ENCODE peak calls at places on chromosomes 16 and 17, in five cellular contexts. U is GM12878, L is HepG2, A is K562, M is H1. E is an unnamed sample. For H3K4me1, the result is how much of the 10 kb centered on the place peaks cover.

GRCh38 chr17:56735842-56736241 is 97.9 kb downstream of the C17orf67 start:
- DNase-seq in M (no peak), L (no peak), A (no peak), U (no peak), E (no peak)

GRCh38 chr17:35875439-35876139 is 4.6 kb downstream of the CCL5 start:
- DNase-seq in A (no peak), U (peak), M (no peak), L (peak), E (no peak)

GRCh38 chr16:11258553-11259287 is 2.7 kb upstream of the SOCS1 start:
- DNase-seq in U (peak), M (no peak), A (no peak), L (peak), E (no peak)

GRCh38 chr16:14289692-14290340 is 218.7 kb downstream of the MRTFB start:
- DNase-seq in M (no peak), L (peak), U (no peak), A (peak), E (peak)

GRCh38 chr17:40290629-40291296 is 3.1 kb downstream of the CDC6 start:
- DNase-seq in M (no peak), A (peak), L (peak), U (no peak), E (peak)

GRCh38 chr16:54591816-54592246 is 305.2 kb upstream of the IRX3 start:
- DNase-seq in U (no peak), M (peak), A (no peak), L (no peak), E (no peak)

GRCh38 chr17:59859444-59860025 is 33.2 kb downstream of the TUBD1 start:
- DNase-seq in A (no peak), L (peak), U (no peak), M (no peak), E (no peak)

GRCh38 chr16:629289-630023 is 1.3 kb upstream of the WFIKKN1 start:
- DNase-seq in M (no peak), A (peak), U (no peak), L (peak), E (no peak)

GRCh38 chr16:79257958-79258490 is 342.5 kb downstream of the MAF start:
- DNase-seq in A (no peak), M (no peak), U (no peak), L (no peak), E (no peak)

GRCh38 chr16:66332599-66332998 is 33.9 kb upstream of the CDH5 start:
- DNase-seq in U (no peak), A (no peak), M (no peak), L (no peak), E (no peak)

GRCh38 chr17:41069031-41069430 is 3.4 kb upstream of the KRTAP2-4 start:
- DNase-seq in M (no peak), A (no peak), U (no peak), L (no peak), E (no peak)

GRCh38 chr16:31474173-31474714 is 2.3 kb downstream of the TGFB1I1 start:
- DNase-seq in L (no peak), A (peak), U (no peak), M (no peak), E (no peak)

GRCh38 chr17:8963665-8964258 is 1.7 kb downstream of the PIK3R5 start:
- DNase-seq in L (no peak), U (no peak), A (no peak), M (no peak), E (no peak)

GRCh38 chr16:637081-638018 is 1.2 kb upstream of the METTL26 start:
- DNase-seq in M (no peak), U (no peak), A (peak), L (peak), E (peak)

GRCh38 chr17:42670199-42670924 is 6.4 kb downstream of the PLEKHH3 start:
- DNase-seq in M (no peak), A (no peak), L (no peak), U (no peak), E (peak)

GRCh38 chr16:67917140-67917851 is 14.4 kb downstream of the CTRL start:
- DNase-seq in L (no peak), A (no peak), M (no peak), U (no peak), E (no peak)

GRCh38 chr16:86027366-86028126 is 128.6 kb downstream of the IRF8 start:
- DNase-seq in A (no peak), M (no peak), U (no peak), L (no peak), E (no peak)

GRCh38 chr17:77318491-77319210 is 177.9 kb downstream of the SEC14L1 start:
- DNase-seq in U (no peak), M (no peak), A (no peak), L (no peak), E (no peak)

GRCh38 chr16:76583995-76584394 is 306.8 kb downstream of the CNTNAP4 start:
- DNase-seq in A (no peak), M (no peak), L (no peak), U (no peak), E (no peak)

GRCh38 chr17:19342611-19343255 is 19.8 kb downstream of the B9D1 start:
- DNase-seq in A (no peak), L (no peak), M (no peak), U (no peak), E (no peak)

GRCh38 chr17:62627219-62627903 is at the start of gene MRC2:
- DNase-seq in A (peak), U (no peak), M (no peak), L (no peak), E (peak)

GRCh38 chr17:19833914-19834313 is 33.8 kb downstream of the ULK2 start:
- DNase-seq in U (no peak), A (no peak), L (no peak), M (no peak), E (no peak)

GRCh38 chr17:36941265-36942021 is 4.2 kb downstream of the LHX1 start:
- DNase-seq in L (no peak), M (no peak), A (no peak), U (no peak), E (peak)

GRCh38 chr16:4272114-4272954 is 489 bp downstream of the TFAP4 start:
- DNase-seq in M (no peak), A (peak), L (peak), U (no peak), E (peak)

GRCh38 chr17:44608732-44609435 is 47.4 kb upstream of the MEIOC start:
- DNase-seq in L (peak), U (no peak), A (no peak), M (no peak), E (no peak)

GRCh38 chr17:73050797-73051196 is 41.7 kb downstream of the SLC39A11 start:
- DNase-seq in A (no peak), U (no peak), M (no peak), L (no peak), E (no peak)

GRCh38 chr16:57386381-57386951 is 14.2 kb downstream of the CX3CL1 start:
- DNase-seq in U (no peak), L (no peak), A (no peak), M (no peak), E (no peak)

GRCh38 chr17:20313306-20313705 is 154.0 kb downstream of the LGALS9B start:
- DNase-seq in M (no peak), L (no peak), A (no peak), U (no peak), E (no peak)

GRCh38 chr17:66747561-66748275 is 87.2 kb upstream of the CACNG5 start:
- DNase-seq in A (no peak), M (no peak), L (no peak), U (no peak), E (no peak)

GRCh38 chr17:65785109-65785508 is 223.7 kb upstream of the AXIN2 start:
- DNase-seq in A (no peak), U (no peak), M (no peak), L (peak), E (no peak)

GRCh38 chr17:81480140-81480917 is 32.3 kb downstream of the ACTG1 start:
- DNase-seq in U (no peak), M (no peak), A (peak), L (no peak), E (no peak)

GRCh38 chr17:74042744-74043486 is 160.6 kb upstream of the RPL38 start:
- DNase-seq in L (peak), M (no peak), U (no peak), A (no peak), E (no peak)

GRCh38 chr17:17666111-17666714 is 15.0 kb upstream of the RAI1 start:
- DNase-seq in M (no peak), A (no peak), U (no peak), L (peak), E (no peak)

GRCh38 chr16:49556252-49557069 is 182.9 kb downstream of the C16orf78 start:
- DNase-seq in M (no peak), L (peak), A (peak), U (no peak), E (peak)

GRCh38 chr17:7912927-7913524 is 3.1 kb downstream of the RNF227 start:
- DNase-seq in A (peak), U (peak), L (peak), M (no peak), E (peak)

DNA sequence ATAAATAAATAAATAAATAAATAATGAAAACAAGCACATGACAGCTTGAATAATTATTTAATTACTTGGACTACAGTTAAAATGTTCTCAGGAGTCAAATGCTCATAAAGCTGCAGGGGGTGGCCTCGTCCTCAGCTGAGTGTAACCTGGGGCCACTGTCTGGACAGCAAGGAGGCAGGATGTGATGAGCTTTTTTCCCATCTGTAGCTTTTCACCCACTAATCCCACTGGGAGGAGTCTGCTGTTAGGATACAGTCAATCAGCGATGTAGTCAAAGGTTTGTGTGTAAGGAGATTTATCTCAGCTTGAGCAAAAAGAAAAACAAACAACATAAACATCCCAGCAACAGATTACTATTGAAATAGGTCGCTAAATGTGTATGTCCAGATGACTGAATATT is 22.5 kb downstream of the ZCCHC14 start:
- DNase-seq in U (no peak), A (no peak), M (no peak), L (no peak), E (no peak)
- H3K4me1 ChIP-seq in U (under half), A (under half), M (under half), L (half or more), E (under half)

GRCh38 chr16:19240494-19240893 is 45.0 kb upstream of the CLEC19A start:
- DNase-seq in A (no peak), L (no peak), U (no peak), M (no peak), E (no peak)
- TF ChIP-seq CREB1 in A (no peak), L (no peak), U (no peak), M (no peak), E (no peak)

GRCh38 chr16:2842340-2843000 is 12.4 kb downstream of the ZG16B start:
- DNase-seq in A (peak), L (no peak), M (no peak), U (no peak), E (peak)
- H2AFZ ChIP-seq in A (peak), L (no peak), M (peak), U (peak), E (peak)

DNA sequence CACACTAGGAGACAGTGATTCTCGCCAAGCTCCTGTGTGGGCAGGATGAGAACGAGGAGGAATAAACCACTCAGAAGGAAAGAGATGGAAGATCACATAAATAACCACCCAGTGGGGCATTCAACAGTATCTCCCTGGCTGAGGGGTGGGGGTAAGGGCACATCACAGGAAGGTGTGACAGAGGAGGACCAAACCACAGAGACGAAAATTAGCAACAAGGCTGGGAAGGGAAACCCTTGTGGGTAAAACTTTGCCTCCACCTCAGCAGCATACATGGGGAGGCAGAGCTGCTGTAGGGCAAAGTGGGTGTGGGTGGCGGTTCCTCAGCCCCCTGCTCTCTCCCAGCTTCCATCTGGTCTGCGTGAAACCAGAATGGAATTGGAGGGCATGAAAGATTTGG is 26.3 kb upstream of the CCL1 start:
- DNase-seq in L (no peak), U (no peak), A (no peak), M (no peak), E (no peak)
- H3K4me1 ChIP-seq in L (under half), U (under half), A (under half), M (under half), E (under half)

DNA sequence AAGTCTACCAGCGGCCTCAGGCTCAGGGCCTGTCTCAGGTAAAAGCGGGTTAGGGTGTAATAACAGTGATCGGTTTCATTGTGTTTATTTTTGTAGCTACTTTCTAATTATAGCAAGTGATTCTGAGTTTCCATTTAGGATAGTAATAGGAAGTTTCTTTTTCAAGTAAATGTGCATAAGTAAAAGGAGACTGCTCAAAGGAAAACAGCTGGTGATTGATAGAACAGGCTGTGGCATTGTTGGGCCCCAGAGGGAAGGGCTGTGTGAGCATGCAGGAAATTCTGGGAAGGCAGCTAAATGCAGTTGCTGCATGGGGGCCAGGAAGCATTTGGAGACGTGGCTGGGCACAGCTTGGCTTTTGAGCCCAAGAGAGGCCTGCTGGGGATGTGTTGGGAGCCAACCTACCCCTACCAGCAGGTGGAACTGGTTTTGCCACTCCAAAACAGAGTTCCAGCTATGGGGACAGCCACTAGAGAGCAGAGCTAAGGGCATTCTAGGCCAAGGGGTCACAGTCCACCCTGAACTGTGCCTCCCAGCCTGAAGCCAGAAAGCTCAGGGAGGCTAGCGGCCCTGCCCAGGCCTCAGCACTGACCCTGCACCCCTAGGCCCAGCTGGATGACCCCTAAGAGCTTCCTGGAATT is 12.6 kb downstream of the SNX20 start:
- DNase-seq in M (no peak), L (peak), A (no peak), U (no peak), E (no peak)
- TF ChIP-seq CREB1 in M (no peak), L (no peak), A (no peak), U (no peak), E (no peak)

DNA sequence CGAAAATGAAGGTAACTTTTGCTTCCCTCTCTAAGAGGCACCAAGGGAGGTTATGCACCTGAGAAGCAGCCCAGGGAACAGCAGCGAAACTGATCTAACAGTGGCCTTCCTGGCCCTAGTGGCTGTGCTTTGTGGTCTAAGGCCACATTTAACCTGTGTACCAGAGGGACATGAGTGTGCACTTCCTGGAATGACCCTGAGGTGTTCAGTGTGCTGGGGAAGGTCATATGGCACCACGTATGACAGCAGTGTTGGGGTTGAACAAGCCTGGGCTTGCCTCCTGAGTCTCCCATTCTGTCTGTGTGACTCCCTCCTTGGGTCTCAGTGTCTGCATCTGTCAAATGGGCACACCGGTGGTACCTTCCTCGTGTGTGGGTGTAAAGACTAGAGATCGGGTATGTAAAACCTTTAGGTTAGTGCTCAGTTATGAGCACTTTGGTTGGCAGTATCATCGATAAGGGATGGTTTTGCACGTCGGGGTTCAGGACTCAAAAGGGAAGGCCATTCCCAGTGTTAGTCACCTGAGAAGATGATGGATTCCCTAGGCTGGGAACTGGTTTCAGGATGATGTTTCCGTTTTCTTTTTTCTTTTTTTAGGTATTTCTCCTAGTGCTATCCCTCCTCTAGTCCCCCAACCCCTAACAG is 31.9 kb downstream of the PLCG2 start:
- DNase-seq in A (no peak), L (no peak), U (peak), M (no peak), E (no peak)
- H2AFZ ChIP-seq in A (no peak), L (no peak), U (no peak), M (no peak), E (no peak)

DNA sequence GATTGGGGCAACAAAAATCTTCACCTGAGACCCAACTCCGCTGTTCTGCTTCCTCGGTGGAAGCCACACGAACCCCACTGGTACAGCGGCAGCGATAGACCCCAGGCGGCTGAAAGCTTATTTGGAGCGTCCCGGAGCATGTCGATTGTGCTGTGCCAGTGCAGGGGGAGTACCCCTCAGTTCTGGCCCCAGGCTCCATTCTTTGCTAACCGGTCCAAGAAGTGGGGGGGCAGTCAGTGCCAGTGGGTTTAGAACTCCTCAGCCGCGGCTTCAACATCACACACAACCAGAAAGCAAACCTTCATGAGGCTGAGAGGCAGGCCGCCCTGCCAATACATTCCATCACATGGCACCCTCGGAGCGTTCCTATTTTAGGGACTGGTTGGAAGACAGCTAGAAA is 1.7 kb upstream of the MNT start:
- DNase-seq in A (no peak), L (no peak), U (no peak), M (no peak), E (no peak)
- H3K4me1 ChIP-seq in A (half or more), L (under half), U (under half), M (under half), E (under half)

DNA sequence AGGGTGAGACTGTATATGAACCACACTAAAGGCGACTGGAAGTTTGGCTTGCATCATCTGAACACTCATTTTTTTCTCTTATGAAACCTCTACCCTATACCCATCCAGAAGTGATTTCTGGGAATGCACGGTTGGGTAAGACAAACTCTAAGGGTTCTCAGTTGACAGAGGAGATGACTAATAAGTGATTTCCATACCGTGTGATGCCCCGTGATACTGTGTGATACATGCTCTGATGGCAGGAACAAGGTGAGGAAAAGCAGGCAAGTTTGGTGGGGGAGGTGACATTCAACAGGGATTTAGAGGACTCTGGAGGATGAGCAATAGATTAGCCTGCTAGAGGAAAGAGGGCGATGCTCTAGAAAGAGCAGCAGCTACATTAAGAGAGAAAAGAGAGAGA is 156.4 kb upstream of the CCL2 start:
- DNase-seq in A (no peak), U (no peak), M (no peak), L (no peak), E (no peak)
- TF ChIP-seq CREB1 in A (no peak), U (no peak), M (no peak), L (no peak), E (no peak)

DNA sequence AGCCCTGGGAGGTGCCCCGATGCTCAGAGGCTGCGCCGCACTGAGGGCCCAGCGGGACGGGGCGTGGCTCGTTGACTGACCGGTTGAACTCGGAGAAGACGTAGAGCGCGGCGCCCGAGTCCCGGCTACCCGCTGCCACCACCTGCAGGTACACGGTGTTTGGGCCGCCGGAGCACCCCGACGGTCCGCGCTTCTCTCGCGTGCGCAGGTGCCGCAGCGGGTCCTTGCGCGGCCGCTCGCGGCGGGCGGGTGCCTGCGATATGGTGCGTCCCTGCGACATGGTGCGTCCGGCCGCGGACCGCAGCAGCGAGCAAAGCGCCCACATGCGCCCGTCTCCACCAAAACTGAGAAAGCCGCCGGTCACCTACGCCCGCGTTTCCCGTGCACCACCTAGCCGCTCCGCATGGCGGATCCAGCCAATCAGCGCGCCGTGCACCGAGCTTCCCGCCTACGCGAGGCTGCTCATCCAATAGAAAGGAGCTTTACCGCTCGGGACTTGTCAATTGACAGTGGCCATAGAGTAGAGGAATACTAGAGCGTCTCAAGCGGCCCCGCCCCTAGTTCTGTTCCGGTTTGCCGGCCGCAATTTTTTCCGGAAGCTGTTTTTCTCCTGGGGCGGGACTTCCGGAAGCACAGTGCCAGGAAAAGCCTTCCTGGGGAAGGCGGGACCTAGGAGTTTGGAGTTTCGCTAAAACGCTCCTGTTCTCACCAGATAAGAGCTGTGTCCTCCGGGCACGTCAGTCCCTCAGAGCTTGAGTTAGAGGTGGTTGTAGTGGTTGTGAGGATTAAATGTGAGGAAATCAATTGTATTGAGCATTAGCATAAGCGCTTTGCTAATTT is at the start of gene ELAC2:
- DNase-seq in L (peak), A (peak), M (peak), U (peak), E (peak)
- H2AFZ ChIP-seq in L (peak), A (peak), M (peak), U (peak), E (peak)